ENCODE peak calls at places on chromosomes 12 and 14, in six cellular contexts. B is transverse colon, S is adrenal gland, Z is stomach, G is ovary, X is body of pancreas. P is an unnamed sample.

GRCh38 chr12:6065872-6066217 is 58.6 kb downstream of the VWF start:
- DNase-seq in B (no peak), X (no peak), S (no peak), G (no peak), Z (no peak), P (peak)

GRCh38 chr12:41211466-41211865 is 23.3 kb downstream of the PDZRN4 start:
- DNase-seq in B (no peak), S (no peak), G (no peak), Z (no peak), X (no peak), P (no peak)

GRCh38 chr12:5123921-5124320 is 80.2 kb downstream of the KCNA5 start:
- DNase-seq in X (no peak), Z (no peak), B (no peak), G (no peak), S (no peak), P (no peak)

GRCh38 chr12:288687-289086 is 26.1 kb upstream of the SLC6A13 start:
- DNase-seq in S (peak), B (no peak), Z (peak), G (no peak), X (peak), P (no peak)

GRCh38 chr14:88437659-88438058 is 52.2 kb downstream of the SPATA7 start:
- DNase-seq in G (no peak), S (no peak), B (no peak), Z (no peak), X (no peak), P (no peak)

GRCh38 chr12:42589465-42590323 is at the start of gene PRICKLE1:
- DNase-seq in X (peak), Z (peak), G (peak), B (peak), S (peak), P (peak)

GRCh38 chr12:116529686-116530085 is 29.5 kb upstream of the MAP1LC3B2 start:
- DNase-seq in G (no peak), B (no peak), S (no peak), X (no peak), Z (no peak), P (no peak)

GRCh38 chr12:77116277-77116676 is 50.9 kb upstream of the E2F7 start:
- DNase-seq in B (no peak), G (no peak), S (no peak), Z (no peak), X (no peak), P (no peak)

GRCh38 chr14:105426416-105427130 is 6.9 kb downstream of the MTA1 start:
- DNase-seq in Z (no peak), G (no peak), B (no peak), S (no peak), X (no peak), P (peak)

GRCh38 chr12:63841611-63842010 is 2.9 kb upstream of the SRGAP1 start:
- DNase-seq in G (no peak), X (no peak), Z (no peak), B (no peak), S (no peak), P (no peak)

GRCh38 chr14:54342806-54343205 is 54.0 kb upstream of the CDKN3 start:
- DNase-seq in S (no peak), Z (no peak), X (no peak), G (no peak), B (no peak), P (no peak)

GRCh38 chr14:104227806-104228205 is 89.4 kb downstream of the KIF26A start:
- DNase-seq in B (no peak), Z (no peak), S (no peak), X (no peak), G (no peak), P (peak)

GRCh38 chr12:127052491-127053232 is 1214.3 kb upstream of the TMEM132C start:
- DNase-seq in S (no peak), X (no peak), Z (no peak), G (no peak), B (no peak), P (no peak)

GRCh38 chr14:55881577-55882241 is 236.5 kb upstream of the PELI2 start:
- DNase-seq in B (no peak), Z (no peak), X (no peak), G (no peak), S (no peak), P (no peak)

GRCh38 chr14:59301354-59301753 is 112.9 kb downstream of the DAAM1 start:
- DNase-seq in Z (no peak), B (peak), X (peak), S (no peak), G (no peak), P (no peak)

GRCh38 chr12:76652402-76652801 is 92.8 kb upstream of the OSBPL8 start:
- DNase-seq in S (no peak), Z (no peak), G (no peak), B (no peak), X (no peak), P (no peak)

GRCh38 chr12:51792417-51792816 is 56.1 kb downstream of the FIGNL2 start:
- DNase-seq in X (no peak), S (no peak), G (no peak), B (no peak), Z (no peak), P (no peak)
- TF ChIP-seq CTCF in X (no peak), S (no peak), G (no peak), B (no peak), Z (no peak), P (no peak)

DNA sequence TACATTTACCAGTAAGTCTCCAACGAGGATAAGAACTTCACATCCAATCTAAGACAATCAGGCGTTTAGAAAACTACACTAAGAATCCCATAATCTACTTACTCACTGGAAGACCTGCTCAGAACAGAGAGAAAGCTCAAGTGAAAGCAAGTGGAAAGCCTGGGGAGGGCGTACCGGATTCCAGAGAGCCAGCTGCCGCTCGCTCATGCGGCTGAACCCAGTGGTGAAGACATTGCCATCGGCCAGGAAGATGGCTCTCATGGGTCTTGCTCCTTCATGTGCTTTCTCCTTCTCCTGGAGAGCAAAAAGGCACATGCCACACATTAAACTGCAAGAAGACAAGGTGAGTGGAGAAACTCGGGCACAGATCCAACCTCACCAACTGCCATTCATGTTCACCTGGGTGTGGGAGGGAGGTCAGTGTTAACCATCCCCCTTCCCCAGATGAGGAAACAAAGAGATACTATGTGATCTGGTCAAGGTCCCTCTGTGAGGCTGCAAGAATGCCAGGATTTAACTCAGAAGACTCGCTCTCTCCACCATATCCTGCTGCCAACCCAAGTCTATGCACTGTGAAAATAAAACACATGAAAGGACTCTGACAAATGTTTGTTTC is 23.5 kb upstream of the SELPLG start:
- DNase-seq in S (no peak), G (no peak), B (no peak), Z (no peak), X (no peak), P (no peak)
- H3K27ac ChIP-seq in S (no peak), G (no peak), B (peak), Z (no peak), X (no peak), P (peak)

DNA sequence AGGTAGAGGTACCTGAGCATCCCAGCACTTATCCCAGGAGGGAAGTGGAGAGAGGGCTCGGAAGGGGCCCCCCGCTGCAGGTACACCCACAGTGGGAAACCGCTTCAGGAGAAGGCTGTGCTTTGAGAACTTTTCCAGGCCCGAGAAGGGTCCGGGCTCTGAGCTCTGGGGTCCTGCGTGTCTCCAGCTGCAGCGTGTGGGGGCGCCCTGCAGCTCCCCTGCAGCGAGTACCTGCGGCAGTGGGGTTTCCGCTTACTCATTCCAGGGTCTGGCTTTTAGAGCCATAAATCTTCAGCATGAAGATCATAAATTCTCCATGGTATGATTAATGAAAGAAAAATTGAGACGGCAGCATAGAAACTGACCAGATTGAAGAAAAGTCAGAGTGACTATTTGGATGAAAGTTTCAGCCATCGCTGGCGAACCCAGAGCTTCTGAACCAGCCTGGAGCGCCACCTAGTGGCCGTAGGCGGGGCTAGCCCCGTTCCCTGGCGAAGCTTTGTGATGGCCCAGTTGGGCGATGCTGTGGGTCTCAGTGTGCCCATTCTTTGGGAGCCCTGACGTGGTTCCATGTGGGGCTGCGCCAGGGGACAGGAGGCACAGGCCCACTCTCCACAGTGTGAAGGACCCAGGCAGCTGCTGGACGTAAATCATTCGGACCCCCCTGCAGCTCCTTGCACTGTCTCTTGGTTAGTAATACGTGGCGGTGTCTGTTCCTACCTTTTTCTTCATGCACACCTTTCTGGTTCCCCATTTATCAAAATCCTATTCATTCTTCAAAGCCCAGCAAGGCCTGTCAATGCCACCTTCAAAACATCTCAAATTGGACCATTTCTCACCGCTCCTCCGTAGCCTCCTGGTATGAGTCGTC is 198.2 kb downstream of the TSPAN9 start:
- DNase-seq in S (peak), Z (peak), B (peak), G (peak), X (peak), P (peak)
- TF ChIP-seq POLR2A in S (no peak), Z (no peak), B (no peak), G (no peak), X (no peak), P (no peak)

GRCh38 chr14:101363880-101364391 is 197.4 kb upstream of the DIO3 start:
- DNase-seq in Z (no peak), B (no peak), S (no peak), X (no peak), G (no peak), P (no peak)
- TF ChIP-seq CTCF in Z (no peak), B (no peak), S (no peak), X (no peak), G (no peak), P (no peak)

DNA sequence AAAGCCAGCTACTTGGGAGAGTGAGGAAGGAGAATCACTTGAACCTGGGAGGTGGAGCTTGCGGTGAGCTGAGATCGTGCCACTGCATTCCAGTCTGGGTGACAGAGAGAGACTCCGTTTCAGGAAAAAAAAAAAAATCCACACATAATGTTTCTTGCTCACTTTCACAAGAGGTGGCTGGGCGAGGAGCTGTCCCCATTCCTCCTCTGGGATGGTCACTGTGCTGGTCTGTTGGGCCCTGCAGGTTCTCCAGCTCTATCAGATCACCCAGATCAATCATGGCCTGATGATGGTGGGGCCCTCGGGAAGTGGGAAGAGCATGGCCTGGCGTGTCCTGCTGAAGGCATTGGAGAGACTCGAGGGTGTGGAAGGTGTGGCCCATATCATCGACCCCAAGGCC is 47.3 kb downstream of the DYNC1H1 start:
- DNase-seq in X (no peak), S (no peak), Z (no peak), B (no peak), G (no peak), P (no peak)
- H3K27ac ChIP-seq in X (no peak), S (no peak), Z (no peak), B (no peak), G (no peak), P (no peak)

DNA sequence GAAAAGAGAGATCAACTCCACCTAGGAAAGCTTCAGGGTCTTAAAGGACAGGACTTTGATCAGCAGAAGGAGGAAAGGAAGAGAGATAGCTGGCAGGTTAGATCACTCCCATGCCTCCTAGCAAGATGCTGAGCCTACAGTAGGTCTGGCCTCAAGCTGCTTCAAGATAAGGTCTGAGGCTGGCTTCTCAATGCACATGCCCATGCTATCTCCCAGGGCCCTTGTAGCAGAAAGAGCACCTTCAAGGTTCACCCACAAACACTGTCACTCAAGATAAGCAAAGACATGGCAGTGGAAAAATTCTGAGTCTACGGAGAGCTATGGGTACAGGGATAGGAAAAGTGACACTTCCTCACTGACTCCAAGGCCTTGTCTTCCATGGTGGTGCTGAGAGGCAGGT is 14.3 kb downstream of the REM2 start:
- DNase-seq in B (no peak), X (no peak), G (no peak), Z (no peak), S (no peak), P (no peak)
- TF ChIP-seq POLR2A in B (no peak), X (no peak), G (no peak), Z (no peak), S (no peak), P (no peak)

DNA sequence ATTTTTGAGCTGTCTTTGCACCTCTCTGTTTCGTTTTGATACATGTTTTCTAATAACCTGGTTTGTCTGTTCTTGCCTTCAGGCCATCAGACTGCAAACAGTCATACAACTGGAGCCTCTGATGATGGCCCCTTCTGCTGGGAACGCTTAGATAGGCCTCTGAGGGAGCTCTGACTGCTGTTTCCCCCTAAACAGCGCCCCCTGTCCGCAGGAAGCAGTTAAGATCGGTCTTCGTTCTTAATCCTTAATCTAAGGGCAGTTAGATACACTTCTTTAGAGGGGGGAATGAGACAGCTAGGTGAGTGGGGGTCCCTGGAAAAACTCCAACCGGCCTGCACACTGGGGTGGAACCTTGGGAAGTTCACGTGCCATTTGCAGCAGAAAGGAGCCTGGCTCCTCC is 1338.8 kb upstream of the SEL1L start:
- DNase-seq in S (no peak), B (no peak), G (no peak), X (no peak), Z (no peak), P (no peak)
- TF ChIP-seq CTCF in S (no peak), B (no peak), G (no peak), X (peak), Z (no peak), P (no peak)

GRCh38 chr14:100045687-100046344 is 19.4 kb upstream of the EVL start:
- DNase-seq in X (no peak), B (no peak), Z (no peak), G (no peak), S (no peak), P (no peak)
- H3K27ac ChIP-seq in X (no peak), B (no peak), Z (no peak), G (no peak), S (no peak), P (no peak)